ENCODE peak calls at places on chromosomes 4 and X, in five cellular contexts. C, G, Z, I and S are unnamed samples.

GRCh38 chrX:106707771-106708454 is 18.6 kb upstream of the RNF128 start:
- DNase-seq in C (no peak), G (no peak), Z (no peak), I (peak; percentile 92), S (no peak)

GRCh38 chr4:140251566-140251965 is 97.6 kb upstream of the MAML3 start:
- DNase-seq in C (no peak), G (no peak), Z (no peak), I (no peak), S (no peak)

GRCh38 chrX:134737061-134737460 is 78.8 kb upstream of the PLAC1 start:
- DNase-seq in C (no peak), G (no peak), Z (no peak), I (no peak), S (no peak)

GRCh38 chr4:23388699-23389395 is 501.0 kb downstream of the PPARGC1A start:
- DNase-seq in C (no peak), G (no peak), Z (no peak), I (no peak), S (no peak)

GRCh38 chr4:2412534-2412884 is 5.9 kb downstream of the ZFYVE28 start:
- DNase-seq in C (no peak), G (peak; percentile 48), Z (no peak), I (no peak), S (no peak)

GRCh38 chrX:108396188-108396885 is 41.9 kb downstream of the COL4A6 start:
- DNase-seq in C (no peak), G (no peak), Z (no peak), I (peak; percentile 51), S (no peak)

GRCh38 chr4:2837904-2838496 is 5.6 kb upstream of the ADD1 start:
- DNase-seq in C (peak; percentile 32), G (peak; percentile 44), Z (no peak), I (no peak), S (no peak)

GRCh38 chrX:139844163-139844562 is 88.7 kb downstream of the ATP11C start:
- DNase-seq in C (no peak), G (no peak), Z (no peak), I (no peak), S (no peak)

GRCh38 chrX:153381684-153382532 is 19.2 kb downstream of the PNMA6E start:
- DNase-seq in C (no peak), G (no peak), Z (peak; percentile 12), I (peak; percentile 39), S (no peak)

GRCh38 chr4:15513545-15513944 is 43.9 kb downstream of the CC2D2A start:
- DNase-seq in C (no peak), G (no peak), Z (no peak), I (no peak), S (no peak)

GRCh38 chr4:111595456-111595855 is 549.8 kb upstream of the FAM241A start:
- DNase-seq in C (no peak), G (no peak), Z (no peak), I (no peak), S (no peak)

GRCh38 chr4:101418466-101418865 is 71.1 kb upstream of the PPP3CA start:
- DNase-seq in C (no peak), G (no peak), Z (no peak), I (no peak), S (no peak)

GRCh38 chr4:109077486-109077885 is 225.0 kb downstream of the COL25A1 start:
- DNase-seq in C (no peak), G (no peak), Z (no peak), I (no peak), S (no peak)

GRCh38 chr4:60948008-60948407 is 252.1 kb upstream of the ADGRL3 start:
- DNase-seq in C (no peak), G (no peak), Z (no peak), I (peak; percentile 70), S (no peak)

GRCh38 chr4:184992422-184992821 is 25.9 kb upstream of the HELT start:
- DNase-seq in C (no peak), G (no peak), Z (no peak), I (no peak), S (no peak)

GRCh38 chr4:127586922-127587571 is 45.7 kb upstream of the INTU start:
- DNase-seq in C (no peak), G (no peak), Z (no peak), I (peak; percentile 50), S (no peak)

GRCh38 chr4:38531126-38531737 is 132.8 kb upstream of the KLF3 start:
- DNase-seq in C (no peak), G (no peak), Z (no peak), I (no peak), S (no peak)

GRCh38 chrX:17077349-17077748 is 130.9 kb downstream of the REPS2 start:
- DNase-seq in C (no peak), G (no peak), Z (no peak), I (no peak), S (no peak)

GRCh38 chr4:113026556-113026955 is 22.9 kb upstream of the ANK2 start:
- DNase-seq in C (no peak), G (no peak), Z (no peak), I (peak; percentile 81), S (no peak)

GRCh38 chrX:115147220-115147619 is 42.0 kb upstream of the RBMXL3 start:
- DNase-seq in C (no peak), G (no peak), Z (no peak), I (peak; percentile 2), S (no peak)

GRCh38 chr4:81215219-81215892 is at the start of gene PRKG2:
- DNase-seq in C (no peak), G (no peak), Z (no peak), I (no peak), S (no peak)

GRCh38 chr4:153114771-153115321 is 89.4 kb upstream of the TRIM2 start:
- DNase-seq in C (no peak), G (peak; percentile 23), Z (no peak), I (peak; percentile 93), S (no peak)

GRCh38 chr4:138770818-138771217 is 244.8 kb upstream of the NOCT start:
- DNase-seq in C (no peak), G (no peak), Z (no peak), I (no peak), S (no peak)

GRCh38 chr4:137952116-137952515 is 290.0 kb downstream of the SLC7A11 start:
- DNase-seq in C (no peak), G (no peak), Z (no peak), I (no peak), S (no peak)

GRCh38 chr4:168836482-168836881 is 173.6 kb downstream of the CBR4 start:
- DNase-seq in C (no peak), G (no peak), Z (no peak), I (no peak), S (no peak)

GRCh38 chr4:89803036-89803435 is 33.9 kb downstream of the SNCA start:
- DNase-seq in C (no peak), G (no peak), Z (no peak), I (no peak), S (no peak)

GRCh38 chrX:68588653-68589371 is 58.7 kb upstream of the STARD8 start:
- DNase-seq in C (no peak), G (no peak), Z (no peak), I (peak; percentile 4), S (no peak)

GRCh38 chrX:153727108-153727931 is 2.7 kb downstream of the ABCD1 start:
- DNase-seq in C (no peak), G (no peak), Z (no peak), I (no peak), S (no peak)

GRCh38 chr4:163380703-163381102 is 37.0 kb downstream of the NPY5R start:
- DNase-seq in C (no peak), G (no peak), Z (no peak), I (no peak), S (no peak)

GRCh38 chr4:53763813-53764597 is 172.7 kb upstream of the LNX1 start:
- DNase-seq in C (no peak), G (no peak), Z (no peak), I (peak; percentile 34), S (no peak)

GRCh38 chr4:141009931-141010330 is 123.3 kb downstream of the RNF150 start:
- DNase-seq in C (no peak), G (no peak), Z (no peak), I (no peak), S (no peak)

GRCh38 chr4:8176547-8177399 is 18.2 kb upstream of the ABLIM2 start:
- DNase-seq in C (peak; percentile 33), G (no peak), Z (peak; percentile 16), I (peak; percentile 46), S (no peak)

GRCh38 chr4:53601251-53601764 is 10.0 kb upstream of the LNX1 start:
- DNase-seq in C (no peak), G (no peak), Z (peak; percentile 11), I (peak; percentile 11), S (no peak)

GRCh38 chrX:115968436-115969252 is 201.9 kb upstream of the AGTR2 start:
- DNase-seq in C (no peak), G (no peak), Z (peak; percentile 19), I (peak; percentile 80), S (no peak)

GRCh38 chr4:133969202-133969873 is 232.3 kb downstream of the PABPC4L start:
- DNase-seq in C (no peak), G (no peak), Z (no peak), I (peak; percentile 48), S (no peak)